ENCODE peak calls at places on chromosome 19, in seven cellular contexts. O is anterior cingulate cortex, R is trophoblast cell, T is iris pigment epithelial cell, Y is HEK293T, F is left ventricle myocardium inferior, J is A673. S is an unnamed sample.

GRCh38 chr19:57850553-57851017 is 926 bp downstream of the ZNF587 start:
- DNase-seq in O (no peak), R (peak), T (peak), Y (no peak), F (no peak), J (peak), S (peak)

GRCh38 chr19:7679017-7679720 is 1.5 kb upstream of the TRAPPC5 start:
- DNase-seq in O (no peak), R (peak), T (no peak), Y (no peak), F (no peak), J (peak), S (no peak)

GRCh38 chr19:46270521-46271256 is 26.2 kb upstream of the HIF3A start:
- DNase-seq in O (no peak), R (no peak), T (no peak), Y (no peak), F (no peak), J (no peak), S (no peak)

GRCh38 chr19:13835791-13836723 is 40.8 kb downstream of the ZSWIM4 start:
- DNase-seq in O (no peak), R (peak), T (no peak), Y (no peak), F (peak), J (peak), S (no peak)

GRCh38 chr19:49844138-49844740 is 6.7 kb upstream of the PTOV1 start:
- DNase-seq in O (no peak), R (peak), T (no peak), Y (no peak), F (no peak), J (no peak), S (no peak)

GRCh38 chr19:15123900-15124299 is 16.7 kb downstream of the SYDE1 start:
- DNase-seq in O (peak), R (no peak), T (no peak), Y (no peak), F (peak), J (no peak), S (no peak)

GRCh38 chr19:54030895-54031586 is 32.7 kb downstream of the VSTM1 start:
- DNase-seq in O (no peak), R (no peak), T (no peak), Y (peak), F (no peak), J (peak), S (peak)

GRCh38 chr19:2451138-2451537 is 5.6 kb downstream of the LMNB2 start:
- DNase-seq in O (no peak), R (no peak), T (no peak), Y (no peak), F (no peak), J (no peak), S (no peak)

GRCh38 chr19:50601407-50602088 is 33.3 kb upstream of the LRRC4B start:
- DNase-seq in O (no peak), R (no peak), T (no peak), Y (no peak), F (no peak), J (no peak), S (no peak)

GRCh38 chr19:33290956-33291622 is 11.2 kb downstream of the CEBPA start:
- DNase-seq in O (no peak), R (peak), T (no peak), Y (no peak), F (no peak), J (no peak), S (peak)

GRCh38 chr19:2703077-2703437 is 563 bp upstream of the GNG7 start:
- DNase-seq in O (no peak), R (no peak), T (no peak), Y (no peak), F (no peak), J (no peak), S (no peak)

GRCh38 chr19:47991191-47991808 is 670 bp downstream of the BSPH1 start:
- DNase-seq in O (no peak), R (no peak), T (no peak), Y (no peak), F (no peak), J (no peak), S (no peak)

GRCh38 chr19:46828484-46828883 is 22.2 kb downstream of the AP2S1 start:
- DNase-seq in O (no peak), R (peak), T (no peak), Y (no peak), F (no peak), J (no peak), S (peak)

GRCh38 chr19:1119475-1120217 is 15.9 kb downstream of the GPX4 start:
- DNase-seq in O (no peak), R (no peak), T (no peak), Y (no peak), F (no peak), J (no peak), S (no peak)

GRCh38 chr19:13839938-13840750 is 36.8 kb upstream of the NANOS3 start:
- DNase-seq in O (no peak), R (peak), T (no peak), Y (no peak), F (peak), J (no peak), S (peak)